ENCODE peak calls at places on chromosomes 3 and 15, in eight cellular contexts. T is stomach, B is mesenchymal stem cell, Z is transverse colon, W is tibial nerve, P is brain microvascular endothelial cell, Y is PC-3, R is fibroblast of lung. H is an unnamed sample.

GRCh38 chr3:112308151-112308911 is 14.3 kb upstream of the SLC9C1 start:
- DNase-seq in T (no peak), B (peak), Z (no peak), W (no peak), P (peak), Y (no peak), R (peak), H (no peak)

GRCh38 chr3:32583708-32584107 is 13.1 kb upstream of the DYNC1LI1 start:
- DNase-seq in T (no peak), B (peak), Z (no peak), W (no peak), P (no peak), Y (no peak), R (no peak), H (no peak)

GRCh38 chr15:88470625-88471372 is 3.3 kb downstream of the MRPS11 start:
- DNase-seq in T (no peak), B (no peak), Z (no peak), W (no peak), P (no peak), Y (no peak), R (no peak), H (no peak)

GRCh38 chr15:40695469-40695910 is 516 bp downstream of the RAD51 start:
- DNase-seq in T (no peak), B (peak), Z (no peak), W (no peak), P (no peak), Y (peak), R (peak), H (no peak)

GRCh38 chr3:189419022-189419421 is 212.2 kb upstream of the TP63 start:
- DNase-seq in T (no peak), B (no peak), Z (no peak), W (no peak), P (no peak), Y (no peak), R (no peak), H (no peak)

GRCh38 chr3:169122407-169122806 is 541.1 kb downstream of the MECOM start:
- DNase-seq in T (no peak), B (no peak), Z (no peak), W (no peak), P (no peak), Y (no peak), R (no peak), H (no peak)

GRCh38 chr15:68809517-68809916 is 11.2 kb downstream of the ANP32A start:
- DNase-seq in T (no peak), B (no peak), Z (no peak), W (no peak), P (no peak), Y (no peak), R (no peak), H (no peak)

GRCh38 chr3:9130318-9131110 is 118.9 kb downstream of the SRGAP3 start:
- DNase-seq in T (no peak), B (no peak), Z (no peak), W (no peak), P (no peak), Y (no peak), R (no peak), H (no peak)

GRCh38 chr3:13336592-13336991 is 83.5 kb downstream of the NUP210 start:
- DNase-seq in T (no peak), B (no peak), Z (no peak), W (no peak), P (no peak), Y (no peak), R (no peak), H (no peak)

GRCh38 chr3:107604057-107604802 is 81.5 kb downstream of the BBX start:
- DNase-seq in T (no peak), B (peak), Z (no peak), W (no peak), P (peak), Y (no peak), R (peak), H (no peak)

GRCh38 chr3:170421147-170421641 is 2.5 kb downstream of the CLDN11 start:
- DNase-seq in T (no peak), B (peak), Z (no peak), W (no peak), P (no peak), Y (no peak), R (peak), H (no peak)
- H3K27ac ChIP-seq in T (no peak), B (no peak), Z (no peak), W (peak), P (peak), Y (no peak), R (peak), H (peak)

GRCh38 chr3:98697225-98697624 is 65.9 kb upstream of the ST3GAL6 start:
- DNase-seq in T (no peak), B (no peak), Z (no peak), W (no peak), P (no peak), Y (peak), R (peak), H (no peak)

GRCh38 chr3:98695816-98696215 is 67.3 kb upstream of the ST3GAL6 start:
- DNase-seq in T (no peak), B (no peak), Z (no peak), W (no peak), P (no peak), Y (peak), R (peak), H (no peak)

GRCh38 chr3:98690876-98691275 is 72.3 kb upstream of the ST3GAL6 start:
- DNase-seq in T (no peak), B (no peak), Z (no peak), W (no peak), P (peak), Y (peak), R (peak), H (no peak)

GRCh38 chr3:98691897-98692296 is 71.2 kb upstream of the ST3GAL6 start:
- DNase-seq in T (no peak), B (no peak), Z (no peak), W (no peak), P (peak), Y (peak), R (no peak), H (no peak)

GRCh38 chr3:98692787-98693473 is 70.2 kb upstream of the ST3GAL6 start:
- DNase-seq in T (no peak), B (no peak), Z (no peak), W (no peak), P (no peak), Y (no peak), R (no peak), H (no peak)
- H3K27ac ChIP-seq in T (no peak), B (no peak), Z (no peak), W (no peak), P (no peak), Y (no peak), R (no peak), H (no peak)

GRCh38 chr15:96343529-96344072 is 13.1 kb downstream of the NR2F2 start:
- DNase-seq in T (no peak), B (no peak), Z (no peak), W (no peak), P (no peak), Y (no peak), R (peak), H (no peak)
- H3K27ac ChIP-seq in T (peak), B (peak), Z (peak), W (peak), P (peak), Y (no peak), R (peak), H (peak)

GRCh38 chr3:133572158-133573053 is 1.1 kb upstream of the CDV3 start:
- DNase-seq in T (no peak), B (peak), Z (peak), W (no peak), P (no peak), Y (no peak), R (peak), H (no peak)

GRCh38 chr3:133570139-133570936 is 3.1 kb upstream of the CDV3 start:
- DNase-seq in T (peak), B (peak), Z (no peak), W (no peak), P (peak), Y (peak), R (peak), H (no peak)

GRCh38 chr3:133570937-133571320 is 2.6 kb upstream of the CDV3 start:
- DNase-seq in T (no peak), B (peak), Z (no peak), W (no peak), P (peak), Y (peak), R (peak), H (no peak)

GRCh38 chr3:133573054-133573628 is 345 bp upstream of the CDV3 start:
- DNase-seq in T (peak), B (peak), Z (peak), W (peak), P (peak), Y (peak), R (peak), H (peak)

GRCh38 chr3:133568294-133569014 is 5.0 kb upstream of the CDV3 start:
- DNase-seq in T (no peak), B (peak), Z (no peak), W (no peak), P (peak), Y (peak), R (peak), H (no peak)
- H3K27ac ChIP-seq in T (peak), B (peak), Z (no peak), W (peak), P (peak), Y (peak), R (peak), H (no peak)

DNA sequence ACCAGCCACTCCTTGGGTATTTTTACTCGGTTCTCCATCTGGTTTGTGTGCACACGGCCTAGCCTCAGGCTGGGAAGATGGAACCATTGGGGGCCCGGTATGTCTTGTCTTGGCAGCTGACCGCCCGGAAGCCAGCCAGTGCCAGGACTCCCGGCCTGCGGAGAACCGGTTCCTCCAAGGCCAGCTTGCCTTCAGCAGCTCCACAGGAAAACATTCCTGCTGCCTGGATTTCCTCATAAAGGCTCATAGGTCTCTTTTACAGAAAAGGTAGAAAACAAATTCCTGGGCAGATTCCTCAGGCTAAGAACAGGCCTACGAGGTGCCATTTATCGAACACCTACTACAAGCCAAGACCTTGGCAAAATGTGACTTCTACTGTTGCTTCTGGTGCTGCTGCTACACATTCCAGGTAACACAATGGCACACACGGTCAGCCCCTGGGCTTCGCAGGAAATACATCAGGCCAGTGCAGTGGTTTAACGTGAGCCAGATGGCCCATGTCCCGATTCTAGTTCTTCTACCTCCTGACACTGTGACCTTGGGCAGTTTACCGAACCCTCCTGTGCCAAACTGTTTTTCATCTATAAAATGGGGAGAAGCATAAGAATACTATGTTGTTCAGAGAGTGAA is 141.8 kb downstream of the OPA1 start:
- DNase-seq in T (no peak), B (no peak), Z (no peak), W (no peak), P (no peak), Y (no peak), R (no peak), H (no peak)
- H3K27ac ChIP-seq in T (no peak), B (no peak), Z (no peak), W (no peak), P (no peak), Y (no peak), R (no peak), H (no peak)

GRCh38 chr15:41936649-41937567 is 35.4 kb downstream of the EHD4 start:
- DNase-seq in T (peak), B (peak), Z (peak), W (no peak), P (peak), Y (no peak), R (peak), H (no peak)
- H3K27ac ChIP-seq in T (peak), B (peak), Z (peak), W (peak), P (peak), Y (no peak), R (no peak), H (peak)

DNA sequence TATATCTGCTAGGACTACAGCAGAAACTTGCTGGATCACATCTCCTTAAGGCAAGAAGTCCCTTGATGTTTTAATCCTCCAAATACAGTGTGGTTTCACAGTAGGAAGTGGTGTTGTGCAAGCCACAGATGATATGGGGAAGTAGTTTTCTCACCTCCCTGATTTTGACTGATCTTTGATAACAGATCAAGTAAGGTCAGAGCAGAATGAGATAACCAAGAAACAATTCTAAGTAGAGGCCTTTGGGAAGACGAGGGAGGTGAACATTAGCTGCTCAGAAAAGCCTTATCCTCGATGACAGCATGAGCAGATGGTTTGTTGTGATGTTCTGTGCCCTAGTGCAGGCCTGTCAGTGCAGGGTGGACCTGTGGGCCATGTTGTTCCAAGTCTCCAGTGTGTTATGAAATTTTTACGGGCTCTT is 61.3 kb downstream of the RIOX2 start:
- DNase-seq in T (no peak), B (peak), Z (no peak), W (no peak), P (no peak), Y (no peak), R (no peak), H (no peak)
- H3K27ac ChIP-seq in T (no peak), B (no peak), Z (no peak), W (no peak), P (no peak), Y (no peak), R (no peak), H (no peak)

GRCh38 chr15:70165811-70166284 is 68.1 kb upstream of the TLE3 start:
- DNase-seq in T (peak), B (peak), Z (no peak), W (no peak), P (no peak), Y (no peak), R (peak), H (peak)

GRCh38 chr15:70169147-70169546 is 71.4 kb upstream of the TLE3 start:
- DNase-seq in T (no peak), B (no peak), Z (no peak), W (no peak), P (no peak), Y (no peak), R (no peak), H (peak)

GRCh38 chr15:70164910-70165791 is 67.4 kb upstream of the TLE3 start:
- DNase-seq in T (peak), B (peak), Z (no peak), W (no peak), P (no peak), Y (no peak), R (no peak), H (peak)

GRCh38 chr15:70166506-70167087 is 68.9 kb upstream of the TLE3 start:
- DNase-seq in T (no peak), B (no peak), Z (no peak), W (no peak), P (no peak), Y (no peak), R (no peak), H (peak)

DNA sequence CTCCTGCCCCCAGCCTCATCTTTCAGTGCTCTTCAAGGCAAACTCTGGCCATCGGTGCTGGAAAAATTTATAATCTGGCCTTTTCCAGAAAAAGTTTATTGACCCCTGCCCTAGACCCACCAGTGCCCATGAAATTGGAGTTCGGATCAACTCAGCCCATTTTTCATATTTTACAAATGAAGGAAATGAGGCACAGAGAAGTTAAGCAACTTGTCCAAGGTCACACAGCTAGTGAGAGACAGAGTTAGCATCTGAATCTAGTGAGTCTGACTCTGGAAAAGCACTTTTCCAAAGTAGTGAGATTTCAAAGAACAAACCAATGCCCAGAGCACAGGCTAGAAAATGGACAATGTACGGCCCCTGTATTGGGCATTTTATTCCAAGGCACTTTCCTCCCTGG is 69.4 kb upstream of the TLE3 start:
- DNase-seq in T (no peak), B (no peak), Z (no peak), W (no peak), P (no peak), Y (no peak), R (no peak), H (no peak)
- H3K27ac ChIP-seq in T (no peak), B (no peak), Z (no peak), W (no peak), P (no peak), Y (no peak), R (no peak), H (no peak)